ENCODE peak calls at places on chromosomes 1 and 21, in five cellular contexts. E is esophagus squamous epithelium, C is SK-N-SH, K is uterus, R is A549. G is an unnamed sample. For H3K9me3, the result is how much of the 10 kb centered on the place peaks cover.

GRCh38 chr1:58074702-58075578 is 471.6 kb downstream of the OMA1 start:
- DNase-seq in C (no peak), E (no peak), K (no peak), R (no peak), G (no peak)

GRCh38 chr1:185154912-185155513 is 1.7 kb downstream of the TRMT1L start:
- DNase-seq in R (no peak), K (no peak), C (no peak), E (no peak), G (no peak)

GRCh38 chr21:19529031-19529430 is 1125.4 kb upstream of the TMPRSS15 start:
- DNase-seq in E (no peak), C (no peak), R (no peak), K (no peak), G (no peak)

GRCh38 chr21:41634211-41634694 is 126.3 kb upstream of the TMPRSS2 start:
- DNase-seq in C (no peak), E (no peak), R (peak), K (no peak), G (no peak)

GRCh38 chr1:21567241-21568005 is 58.2 kb downstream of the ALPL start:
- DNase-seq in C (no peak), R (no peak), K (no peak), E (no peak), G (no peak)

GRCh38 chr1:7676274-7676945 is 94.7 kb upstream of the VAMP3 start:
- DNase-seq in C (no peak), R (no peak), E (no peak), K (no peak), G (no peak)

GRCh38 chr1:83673287-83673686 is 325.6 kb downstream of the TTLL7 start:
- DNase-seq in R (no peak), E (no peak), K (no peak), C (no peak), G (no peak)

GRCh38 chr1:89198500-89199072 is at the start of gene GBP4:
- DNase-seq in K (peak), R (peak), C (no peak), E (no peak), G (no peak)

GRCh38 chr1:100036718-100037664 is 67.2 kb downstream of the SLC35A3 start:
- DNase-seq in E (no peak), C (peak), R (no peak), K (no peak), G (no peak)

GRCh38 chr1:154842635-154843034 is 27.4 kb downstream of the KCNN3 start:
- DNase-seq in R (no peak), C (no peak), E (no peak), K (no peak), G (no peak)

GRCh38 chr1:10508511-10508951 is 33.8 kb downstream of the PEX14 start:
- DNase-seq in K (no peak), C (peak), E (no peak), R (no peak), G (peak)

GRCh38 chr21:9772348-9772672 is 749.1 kb upstream of the TPTE start:
- DNase-seq in K (no peak), E (no peak), R (no peak), C (no peak), G (no peak)

GRCh38 chr1:208242829-208243521 is 1.2 kb downstream of the PLXNA2 start:
- DNase-seq in E (no peak), K (no peak), C (peak), R (peak), G (peak)

GRCh38 chr1:18072066-18072465 is 35.5 kb upstream of the IGSF21 start:
- DNase-seq in C (no peak), K (no peak), E (no peak), R (no peak), G (no peak)

GRCh38 chr21:33241846-33242245 is 12.1 kb downstream of the IFNAR2 start:
- DNase-seq in R (no peak), K (no peak), C (no peak), E (no peak), G (no peak)

GRCh38 chr1:15110867-15111230 is 42.7 kb upstream of the TMEM51 start:
- DNase-seq in R (no peak), E (no peak), K (no peak), C (no peak), G (no peak)

GRCh38 chr1:64137569-64137936 is 65.9 kb upstream of the UBE2U start:
- DNase-seq in E (no peak), K (no peak), R (no peak), C (no peak), G (no peak)

GRCh38 chr1:232473319-232473718 is 156.6 kb downstream of the SIPA1L2 start:
- DNase-seq in R (peak), K (no peak), C (no peak), E (no peak), G (no peak)

GRCh38 chr1:194378517-194378916 is 1192.1 kb upstream of the B3GALT2 start:
- DNase-seq in E (no peak), R (peak), C (no peak), K (no peak), G (no peak)

GRCh38 chr1:15786581-15786980 is 20.9 kb downstream of the UQCRHL start:
- DNase-seq in E (no peak), C (no peak), R (no peak), K (no peak), G (no peak)

GRCh38 chr1:98398649-98399048 is 262.9 kb upstream of the SNX7 start:
- DNase-seq in E (no peak), R (no peak), K (no peak), C (no peak), G (no peak)

GRCh38 chr1:116764466-116764896 is 10.3 kb downstream of the CD2 start:
- DNase-seq in C (no peak), R (no peak), K (no peak), E (no peak), G (no peak)

GRCh38 chr1:224690576-224690975 is 74.5 kb downstream of the CNIH3 start:
- DNase-seq in E (no peak), C (no peak), R (no peak), K (no peak), G (no peak)

GRCh38 chr1:156959414-156959813 is 39.0 kb downstream of the LRRC71 start:
- DNase-seq in K (peak), C (no peak), E (no peak), R (no peak), G (peak)

GRCh38 chr1:234962340-234962989 is 166.2 kb downstream of the TOMM20 start:
- DNase-seq in C (peak), K (peak), R (peak), E (no peak), G (no peak)

GRCh38 chr1:116330342-116330652 is 42.7 kb upstream of the ATP1A1 start:
- DNase-seq in E (no peak), C (no peak), K (no peak), R (no peak), G (no peak)

GRCh38 chr1:58657082-58657481 is 42.8 kb downstream of the MYSM1 start:
- DNase-seq in K (no peak), E (no peak), R (no peak), C (no peak), G (no peak)

GRCh38 chr1:153742411-153743142 is 14.7 kb downstream of the INTS3 start:
- DNase-seq in C (no peak), R (peak), K (no peak), E (no peak), G (no peak)

GRCh38 chr1:92536593-92537332 is 50.0 kb upstream of the GFI1 start:
- DNase-seq in K (no peak), E (no peak), R (no peak), C (no peak), G (no peak)

GRCh38 chr1:198970919-198971318 is 332.1 kb downstream of the PTPRC start:
- DNase-seq in C (no peak), E (no peak), R (peak), K (no peak), G (no peak)

GRCh38 chr1:62271932-62272728 is 47.1 kb downstream of the KANK4 start:
- DNase-seq in C (peak), K (no peak), E (no peak), R (no peak), G (no peak)

GRCh38 chr1:81660286-81660685 is 140.4 kb upstream of the ADGRL2 start:
- DNase-seq in R (no peak), C (no peak), E (no peak), K (no peak), G (no peak)

GRCh38 chr1:189939967-189940366 is 537.7 kb downstream of the BRINP3 start:
- DNase-seq in K (no peak), E (no peak), R (no peak), C (no peak), G (no peak)

GRCh38 chr1:17539526-17540254 is at the start of gene ARHGEF10L:
- DNase-seq in K (no peak), E (no peak), R (no peak), C (peak), G (no peak)

GRCh38 chr1:18926315-18927081 is 24.1 kb upstream of the ALDH4A1 start:
- DNase-seq in K (peak), C (no peak), E (peak), R (peak), G (no peak)

GRCh38 chr1:58528518-58528917 is 18.0 kb downstream of the OMA1 start:
- DNase-seq in R (no peak), C (no peak), K (no peak), E (no peak), G (no peak)

GRCh38 chr1:54709547-54710292 is 5.9 kb upstream of the TTC4 start:
- DNase-seq in E (no peak), R (no peak), C (no peak), K (no peak), G (no peak)

GRCh38 chr1:25906644-25907300 is 553 bp upstream of the STMN1 start:
- DNase-seq in E (no peak), R (peak), K (no peak), C (peak), G (peak)

GRCh38 chr1:225842074-225842473 is 32.1 kb downstream of the EPHX1 start:
- DNase-seq in K (no peak), R (no peak), C (no peak), E (no peak), G (no peak)

DNA sequence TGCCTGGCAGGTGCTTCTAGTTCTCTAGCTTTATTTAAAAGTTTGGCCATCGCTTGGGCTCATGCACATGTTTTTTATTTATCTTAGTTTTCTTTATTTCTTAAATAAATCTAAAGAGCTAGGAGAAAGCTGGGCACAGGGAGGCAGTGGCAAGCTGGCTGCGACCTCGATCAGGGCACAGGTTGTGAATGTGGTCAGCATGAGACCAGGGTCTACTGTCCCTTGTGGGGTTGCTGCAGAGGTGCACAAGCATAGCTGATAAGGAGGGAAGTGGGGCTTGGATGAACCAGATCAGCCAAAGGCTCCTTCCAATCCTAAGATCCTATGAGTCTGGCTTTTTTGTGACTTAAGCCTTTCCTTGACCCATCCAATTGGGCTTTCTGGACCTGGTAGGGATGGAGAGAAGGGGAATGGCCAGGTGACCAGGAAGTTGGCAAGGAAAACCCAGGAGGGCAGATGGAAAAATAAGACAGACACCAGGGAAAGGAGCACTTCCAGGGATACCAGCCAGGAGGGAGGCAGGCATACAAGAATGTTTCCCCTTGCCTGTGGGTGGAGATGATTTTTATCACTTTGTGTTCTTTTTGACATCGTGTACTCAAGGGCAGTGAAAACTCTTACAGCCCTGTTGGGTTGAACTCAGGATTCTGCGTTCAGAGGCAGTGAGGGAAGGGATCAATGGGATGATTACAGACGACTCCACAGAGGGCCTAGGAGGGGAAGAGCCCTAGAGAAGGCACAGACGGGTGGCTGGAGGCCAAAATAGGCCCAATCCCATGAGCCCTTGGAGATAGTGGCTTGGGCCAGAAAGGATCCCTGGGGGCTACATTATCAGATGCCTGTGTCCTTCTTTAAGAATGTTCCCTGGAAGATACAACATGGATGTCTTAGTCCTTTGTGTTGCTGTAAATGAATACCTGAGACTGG is 8.5 kb downstream of the CYP4B1 start:
- DNase-seq in C (no peak), R (no peak), K (no peak), E (no peak), G (no peak)
- H3K27ac ChIP-seq in C (no peak), R (no peak), K (peak), E (peak), G (no peak)

GRCh38 chr1:30295674-30296073 is 427.7 kb downstream of the MATN1 start:
- DNase-seq in K (no peak), R (no peak), E (no peak), C (no peak), G (no peak)
- H3K9me3 ChIP-seq in K (under half), R (under half), E (under half), C (under half), G (under half)

DNA sequence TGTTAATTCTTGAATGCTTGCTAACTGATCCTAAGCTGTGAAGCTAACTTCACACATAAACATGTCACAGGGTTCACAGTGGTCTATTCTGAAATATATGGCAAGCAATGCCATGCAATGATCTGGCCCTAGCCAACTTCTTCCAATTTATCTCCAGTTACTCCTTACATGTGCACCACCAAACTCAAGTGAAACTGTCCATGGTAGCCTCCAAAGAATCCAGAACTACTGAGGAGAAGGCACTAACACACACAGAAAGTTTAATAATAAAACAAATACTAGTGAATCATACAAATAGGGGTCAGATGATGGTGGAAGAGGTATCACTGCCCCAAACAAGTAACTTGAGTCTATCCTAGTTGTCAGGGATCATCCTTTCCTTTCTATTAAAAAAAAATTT is 172.6 kb upstream of the RAB4A start:
- DNase-seq in C (no peak), K (no peak), R (no peak), E (no peak), G (no peak)
- TF ChIP-seq CTCF in C (no peak), K (no peak), R (no peak), E (no peak), G (no peak)

DNA sequence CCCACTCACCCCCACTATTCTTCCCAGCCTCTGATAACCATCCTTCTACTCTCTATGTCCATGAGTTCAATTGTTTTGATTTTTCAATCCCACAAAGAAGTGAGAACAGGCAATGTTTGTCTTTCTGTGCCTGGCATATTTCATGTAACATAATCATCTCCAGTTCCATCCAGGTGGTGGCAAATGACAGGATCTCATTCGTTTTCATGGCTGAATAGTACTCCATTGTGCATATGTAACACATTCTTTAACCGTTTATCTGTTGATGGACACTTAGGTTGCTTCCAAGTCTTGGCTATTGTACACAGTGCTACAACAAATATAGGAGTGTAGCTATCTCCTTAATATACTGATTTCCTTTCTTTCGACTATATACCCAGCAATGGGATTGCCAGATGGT is 169.3 kb upstream of the NFIA start:
- DNase-seq in E (no peak), K (no peak), C (no peak), R (no peak), G (no peak)
- H3K27ac ChIP-seq in E (no peak), K (no peak), C (no peak), R (no peak), G (no peak)

GRCh38 chr1:227572752-227573151 is 9.4 kb downstream of the ZNF678 start:
- DNase-seq in E (no peak), K (no peak), C (no peak), R (no peak), G (no peak)
- H3K9me3 ChIP-seq in E (under half), K (under half), C (under half), R (under half), G (under half)